ENCODE peak calls at places on chromosomes 7 and 10, in six cellular contexts. D is Caki2, H is left cardiac atrium, Q is D341Med, W is EL, G is HuH-7.5. R is an unnamed sample.

GRCh38 chr10:6201511-6201975 is 1.2 kb upstream of the PFKFB3 start:
- DNase-seq in Q (no peak), D (peak), H (peak), G (peak), W (peak), R (peak)

GRCh38 chr10:1516492-1517224 is 220.7 kb downstream of the ADARB2 start:
- DNase-seq in D (no peak), W (no peak), H (no peak), G (no peak), Q (no peak), R (peak)

GRCh38 chr7:11698273-11698930 is 133.6 kb downstream of the THSD7A start:
- DNase-seq in G (no peak), Q (no peak), D (no peak), H (no peak), W (no peak), R (no peak)

GRCh38 chr7:102050864-102051460 is 233.5 kb downstream of the CUX1 start:
- DNase-seq in W (no peak), G (no peak), Q (no peak), H (no peak), D (no peak), R (no peak)

GRCh38 chr10:44245601-44245938 is 139.3 kb downstream of the CXCL12 start:
- DNase-seq in G (no peak), D (peak), Q (no peak), W (peak), H (no peak), R (no peak)

GRCh38 chr7:51592822-51593221 is 276.2 kb upstream of the COBL start:
- DNase-seq in D (no peak), Q (peak), G (no peak), H (no peak), W (no peak), R (no peak)

GRCh38 chr7:14196555-14196954 is 207.1 kb upstream of the ETV1 start:
- DNase-seq in Q (no peak), D (no peak), G (no peak), H (no peak), W (no peak), R (no peak)

GRCh38 chr10:95445223-95445836 is 115.8 kb downstream of the SORBS1 start:
- DNase-seq in H (peak), D (peak), W (peak), Q (no peak), G (no peak), R (no peak)

GRCh38 chr7:101662447-101662998 is 33.4 kb upstream of the MYL10 start:
- DNase-seq in W (no peak), H (no peak), G (no peak), D (no peak), Q (no peak), R (no peak)

GRCh38 chr10:44961231-44961571 is 1.6 kb downstream of the RASSF4 start:
- DNase-seq in W (no peak), G (no peak), Q (no peak), D (no peak), H (no peak), R (no peak)

GRCh38 chr7:155590215-155591023 is 44.1 kb upstream of the CNPY1 start:
- DNase-seq in D (no peak), Q (no peak), H (no peak), W (no peak), G (no peak), R (peak)

GRCh38 chr10:4909118-4909517 is 54.1 kb upstream of the AKR1C1 start:
- DNase-seq in H (no peak), G (no peak), D (no peak), W (no peak), Q (no peak), R (no peak)

GRCh38 chr10:124453965-124454610 is 4.3 kb upstream of the NKX1-2 start:
- DNase-seq in D (no peak), Q (no peak), W (no peak), H (no peak), G (no peak), R (peak)

GRCh38 chr10:119483839-119484238 is 58.7 kb downstream of the RGS10 start:
- DNase-seq in D (no peak), H (no peak), Q (no peak), W (no peak), G (no peak), R (no peak)

GRCh38 chr7:134995239-134996096 is 9.2 kb downstream of the AGBL3 start:
- DNase-seq in H (no peak), W (no peak), G (no peak), D (no peak), Q (no peak), R (no peak)

GRCh38 chr7:33186187-33186586 is 56.8 kb downstream of the BBS9 start:
- DNase-seq in W (peak), D (no peak), G (no peak), H (no peak), Q (no peak), R (no peak)

GRCh38 chr10:83289373-83289772 is 849.9 kb upstream of the GHITM start:
- DNase-seq in Q (no peak), W (no peak), G (no peak), H (no peak), D (no peak), R (no peak)

GRCh38 chr7:158684329-158684728 is 20.3 kb downstream of the NCAPG2 start:
- DNase-seq in H (no peak), W (peak), D (no peak), Q (no peak), G (no peak), R (no peak)

GRCh38 chr7:157372300-157373232 is 35.8 kb downstream of the DNAJB6 start:
- DNase-seq in D (no peak), W (no peak), Q (no peak), H (no peak), G (no peak), R (no peak)

GRCh38 chr10:28139138-28139537 is 140.3 kb upstream of the ODAD2 start:
- DNase-seq in W (peak), H (no peak), G (no peak), D (no peak), Q (no peak), R (no peak)

GRCh38 chr7:14403587-14403986 is 414.1 kb upstream of the ETV1 start:
- DNase-seq in W (no peak), H (no peak), Q (no peak), G (no peak), D (no peak), R (no peak)

GRCh38 chr10:59896186-59896585 is 10.2 kb downstream of the CCDC6 start:
- DNase-seq in H (no peak), G (no peak), W (no peak), D (no peak), Q (no peak), R (no peak)

GRCh38 chr10:78594938-78595645 is 473.7 kb upstream of the ZMIZ1 start:
- DNase-seq in Q (no peak), W (no peak), D (no peak), G (no peak), H (no peak), R (peak)

GRCh38 chr10:106931159-106931852 is 233.2 kb downstream of the SORCS1 start:
- DNase-seq in H (no peak), Q (no peak), D (no peak), G (no peak), W (no peak), R (no peak)

GRCh38 chr10:34280599-34281374 is 534.3 kb downstream of the PARD3 start:
- DNase-seq in H (peak), G (no peak), W (peak), D (peak), Q (no peak), R (peak)

R was measured in left kidney.